ENCODE peak calls at places on chromosomes 4 and X, in nine cellular contexts. D is HFF-Myc; A is IMR-90; T is cardiac fibroblast; X is iPS DF 6.9; I is neural progenitor cell; W is body of pancreas; P is Karpas-422; F is CD8-positive, alpha-beta memory T cell. B is an unnamed sample.
A peak's percentile ranks its signal among the peaks of the same experiment; 100 is the strongest.

GRCh38 chr4:183240581-183241321 is 79.3 kb downstream of the CLDN22 start:
- DNase-seq in D (no peak), A (no peak), T (no peak), X (no peak), I (no peak), W (peak; percentile 50), P (no peak), F (no peak), B (no peak)

GRCh38 chrX:33339219-33339618 is 127.9 kb upstream of the DMD start:
- DNase-seq in D (no peak), A (peak; percentile 16), T (peak; percentile 27), X (no peak), I (peak; percentile 8), W (no peak), P (no peak), F (no peak), B (no peak)

GRCh38 chr4:131499139-131499873 is 1649.8 kb upstream of the PCDH10 start:
- DNase-seq in D (peak; percentile 2), A (peak; percentile 35), T (peak; percentile 52), X (no peak), I (no peak), W (no peak), P (no peak), F (no peak), B (no peak)

GRCh38 chr4:35500812-35501211 is 743.5 kb downstream of the ARAP2 start:
- DNase-seq in D (no peak), A (no peak), T (no peak), X (no peak), I (no peak), W (no peak), P (no peak), F (no peak), B (peak; percentile 67)

GRCh38 chrX:18885317-18886004 is 98.5 kb downstream of the PHKA2 start:
- DNase-seq in D (no peak), A (peak; percentile 7), T (peak; percentile 18), X (no peak), I (no peak), W (no peak), P (no peak), F (peak; percentile 31), B (peak; percentile 70)

GRCh38 chrX:123779908-123780396 is 47.1 kb upstream of the THOC2 start:
- DNase-seq in D (no peak), A (no peak), T (no peak), X (no peak), I (no peak), W (no peak), P (no peak), F (no peak), B (no peak)

GRCh38 chr4:13966241-13967195 is 339.0 kb upstream of the BOD1L1 start:
- DNase-seq in D (peak; percentile 22), A (peak; percentile 82), T (peak; percentile 85), X (no peak), I (no peak), W (no peak), P (no peak), F (no peak), B (no peak)

GRCh38 chrX:40644175-40644574 is 3.2 kb downstream of the CXorf38 start:
- DNase-seq in D (no peak), A (peak; percentile 54), T (peak; percentile 68), X (no peak), I (no peak), W (no peak), P (peak; percentile 73), F (no peak), B (no peak)

GRCh38 chrX:103215037-103215767 is at the start of gene BEX4:
- DNase-seq in D (peak; percentile 29), A (peak; percentile 41), T (peak; percentile 41), X (peak; percentile 43), I (peak; percentile 91), W (peak; percentile 86), P (no peak), F (peak; percentile 80), B (peak; percentile 71)

GRCh38 chrX:110316351-110317078 is 1.4 kb downstream of the AMMECR1 start:
- DNase-seq in D (no peak), A (no peak), T (peak; percentile 32), X (no peak), I (peak; percentile 9), W (no peak), P (no peak), F (no peak), B (peak; percentile 8)

GRCh38 chrX:47619486-47620302 is at the start of gene SYN1:
- DNase-seq in D (peak; percentile 14), A (peak; percentile 74), T (peak; percentile 77), X (no peak), I (peak; percentile 93), W (peak; percentile 87), P (peak; percentile 90), F (peak; percentile 74), B (peak; percentile 76)
- H3K4me3 ChIP-seq in D (peak within 1 kb of the TSS; percentile 13), A (peak within 1 kb of the TSS; percentile 45), T (peak within 1 kb of the TSS; percentile 39), X (peak within 1 kb of the TSS; percentile 73), I (peak within 1 kb of the TSS; percentile 38), W (no peak within 1 kb of the TSS), P (no peak within 1 kb of the TSS), F (no peak within 1 kb of the TSS), B (no peak within 1 kb of the TSS)

DNA sequence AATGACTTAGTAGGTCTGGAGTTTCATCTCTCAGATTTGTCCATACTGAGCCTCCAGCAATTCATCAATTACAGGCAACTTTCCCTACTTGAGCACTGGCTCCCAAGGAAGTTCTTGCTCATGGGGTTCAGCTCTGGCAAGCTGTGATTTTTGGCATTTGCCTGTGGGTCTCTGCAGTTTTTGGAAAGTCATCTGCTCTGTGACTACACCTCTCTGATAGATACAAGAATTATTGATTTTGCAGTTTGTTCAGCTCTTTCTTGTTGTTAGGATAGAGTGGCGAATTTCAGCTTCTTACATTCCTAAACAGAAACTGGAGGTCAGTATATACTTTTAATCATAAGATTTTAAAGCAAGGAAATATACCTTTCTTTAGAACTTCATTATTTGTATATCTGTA is 209.7 kb upstream of the NPY2R start:
- DNase-seq in D (no peak), A (no peak), T (no peak), X (no peak), I (no peak), W (no peak), P (no peak), F (no peak), B (no peak)
- H3K4me3 ChIP-seq in D (no peak overlapping the region), A (no peak overlapping the region), T (no peak overlapping the region), X (no peak overlapping the region), I (no peak overlapping the region), W (no peak overlapping the region), P (no peak overlapping the region), F (no peak overlapping the region), B (no peak overlapping the region)

DNA sequence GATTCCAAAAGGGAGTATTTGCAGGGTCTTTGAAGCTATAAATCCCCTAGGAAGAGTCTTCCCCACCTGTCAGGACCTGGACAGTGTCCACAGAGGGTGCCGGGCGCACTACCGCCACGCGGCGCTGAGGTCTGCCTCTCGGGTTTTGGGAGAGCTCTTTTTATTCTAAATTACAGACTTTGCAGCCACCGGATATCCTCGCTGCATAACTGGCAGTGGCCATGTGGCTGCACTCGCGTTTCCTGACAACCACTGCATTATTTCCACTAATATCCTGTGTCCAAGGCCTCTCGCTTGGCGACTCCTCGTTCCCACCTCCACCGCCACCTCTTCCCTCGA is 608 bp upstream of the TMEM131L start:
- DNase-seq in D (peak; percentile 58), A (peak; percentile 61), T (peak; percentile 64), X (no peak), I (peak; percentile 54), W (peak; percentile 73), P (peak; percentile 75), F (no peak), B (peak; percentile 27)
- H3K4me3 ChIP-seq in D (peak overlapping the region; percentile 89), A (peak overlapping the region; percentile 96), T (peak overlapping the region; percentile 50), X (peak overlapping the region; percentile 46), I (peak overlapping the region; percentile 86), W (peak overlapping the region; percentile 21), P (peak overlapping the region; percentile 73), F (peak overlapping the region; percentile 75), B (peak overlapping the region; percentile 63)

GRCh38 chr4:139656614-139657486 is 8.8 kb upstream of the MGST2 start:
- DNase-seq in D (no peak), A (peak; percentile 78), T (peak; percentile 85), X (no peak), I (peak; percentile 88), W (peak; percentile 75), P (peak; percentile 91), F (peak; percentile 44), B (peak; percentile 77)
- H3K4me3 ChIP-seq in D (peak overlapping the region; percentile 26), A (no peak overlapping the region), T (no peak overlapping the region), X (no peak overlapping the region), I (peak overlapping the region; percentile 21), W (no peak overlapping the region), P (no peak overlapping the region), F (no peak overlapping the region), B (peak overlapping the region; percentile 20)

DNA sequence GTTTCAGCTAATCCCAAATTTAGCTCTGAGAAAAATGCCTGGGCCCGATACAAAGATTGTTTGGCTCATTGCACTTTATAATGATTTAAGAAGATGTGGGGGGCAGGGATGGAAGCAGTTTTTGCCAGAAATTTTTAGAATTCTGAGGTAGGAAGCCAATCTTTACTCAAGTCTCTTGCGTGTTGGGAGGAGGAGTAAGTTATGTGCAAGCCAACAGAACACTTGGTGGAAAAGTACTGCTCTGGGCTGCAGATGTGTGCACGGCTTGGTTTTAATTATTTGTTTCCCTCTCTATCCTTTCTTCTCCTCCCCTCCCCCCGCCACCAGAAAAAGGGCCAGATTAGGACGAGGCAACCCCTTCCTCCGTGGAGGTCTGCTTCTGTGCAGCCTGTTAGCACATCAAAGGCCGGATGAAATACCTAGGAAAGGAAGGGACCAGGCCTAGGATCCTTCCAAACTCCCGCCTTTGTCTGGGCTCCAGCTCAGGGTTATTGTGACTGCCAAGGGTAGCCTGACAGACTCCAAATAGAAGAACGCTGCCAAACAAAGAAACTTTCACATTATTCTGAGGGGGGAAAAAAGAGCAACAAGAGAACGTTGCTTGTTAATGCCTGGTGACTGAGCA is 1.0 kb upstream of the PGRMC1 start:
- DNase-seq in D (peak; percentile 52), A (no peak), T (no peak), X (no peak), I (peak; percentile 41), W (no peak), P (no peak), F (no peak), B (no peak)
- H3K4me3 ChIP-seq in D (peak overlapping the region; percentile 81), A (no peak overlapping the region), T (no peak overlapping the region), X (no peak overlapping the region), I (peak overlapping the region; percentile 84), W (no peak overlapping the region), P (peak overlapping the region; percentile 54), F (peak overlapping the region; percentile 36), B (no peak overlapping the region)

B was measured in MM.1S.